ENCODE peak calls at places on chromosomes 6 and 20, in eight cellular contexts. Y is B cell; O is effector memory CD8-positive, alpha-beta T cell; L is posterior vena cava; B is LoVo; S is mucosa of descending colon; G is CD14-positive monocyte; M is GM13977. P is an unnamed sample.

GRCh38 chr6:157461000-157461915 is 80.3 kb downstream of the ZDHHC14 start:
- DNase-seq in Y (peak; percentile 44), O (peak; percentile 8), L (no peak), B (no peak), S (no peak), G (no peak), M (peak; percentile 76), P (peak; percentile 80)

GRCh38 chr6:29892696-29893095 is 49.6 kb upstream of the HLA-A start:
- DNase-seq in Y (no peak), O (no peak), L (no peak), B (no peak), S (no peak), G (no peak), M (no peak), P (no peak)

GRCh38 chr6:79733388-79733787 is 102.3 kb downstream of the SH3BGRL2 start:
- DNase-seq in Y (no peak), O (no peak), L (no peak), B (no peak), S (no peak), G (no peak), M (no peak), P (no peak)

GRCh38 chr6:157537518-157537917 is 156.5 kb downstream of the ZDHHC14 start:
- DNase-seq in Y (no peak), O (no peak), L (no peak), B (no peak), S (no peak), G (no peak), M (no peak), P (no peak)

GRCh38 chr20:10536531-10536930 is 101.4 kb downstream of the SLX4IP start:
- DNase-seq in Y (no peak), O (no peak), L (no peak), B (peak; percentile 37), S (no peak), G (no peak), M (no peak), P (no peak)

GRCh38 chr6:166365221-166365620 is 17.5 kb downstream of the MPC1 start:
- DNase-seq in Y (no peak), O (no peak), L (no peak), B (no peak), S (no peak), G (no peak), M (no peak), P (no peak)

GRCh38 chr20:32685541-32686529 is 12.1 kb upstream of the C20orf203 start:
- DNase-seq in Y (no peak), O (no peak), L (peak; percentile 89), B (no peak), S (no peak), G (peak; percentile 66), M (no peak), P (no peak)

GRCh38 chr6:169345198-169345597 is 91.6 kb upstream of the THBS2 start:
- DNase-seq in Y (no peak), O (no peak), L (no peak), B (no peak), S (no peak), G (no peak), M (no peak), P (no peak)

GRCh38 chr6:80545323-80545722 is 438.9 kb downstream of the BCKDHB start:
- DNase-seq in Y (no peak), O (no peak), L (no peak), B (no peak), S (no peak), G (no peak), M (no peak), P (no peak)

GRCh38 chr6:42766163-42766670 is 15.6 kb upstream of the BICRAL start:
- DNase-seq in Y (no peak), O (no peak), L (no peak), B (no peak), S (no peak), G (no peak), M (no peak), P (no peak)

GRCh38 chr6:143110996-143111395 is 50.3 kb downstream of the AIG1 start:
- DNase-seq in Y (no peak), O (no peak), L (no peak), B (no peak), S (no peak), G (no peak), M (no peak), P (no peak)

GRCh38 chr20:61975411-61975810 is 90.3 kb downstream of the TAF4 start:
- DNase-seq in Y (no peak), O (no peak), L (no peak), B (no peak), S (no peak), G (no peak), M (no peak), P (no peak)

GRCh38 chr6:90008908-90009501 is 114.7 kb downstream of the GJA10 start:
- DNase-seq in Y (no peak), O (no peak), L (no peak), B (no peak), S (no peak), G (no peak), M (no peak), P (no peak)

GRCh38 chr6:162973975-162974374 is 246.2 kb downstream of the PACRG start:
- DNase-seq in Y (no peak), O (no peak), L (no peak), B (no peak), S (no peak), G (no peak), M (no peak), P (no peak)

GRCh38 chr6:70124882-70125535 is 177.9 kb downstream of the COL9A1 start:
- DNase-seq in Y (no peak), O (no peak), L (no peak), B (no peak), S (no peak), G (no peak), M (no peak), P (no peak)

GRCh38 chr6:5663256-5663655 is 343.5 kb downstream of the NRN1 start:
- DNase-seq in Y (no peak), O (no peak), L (no peak), B (no peak), S (no peak), G (no peak), M (no peak), P (no peak)

GRCh38 chr20:44264287-44264686 is 17.2 kb downstream of the GDAP1L1 start:
- DNase-seq in Y (no peak), O (no peak), L (peak; percentile 42), B (no peak), S (no peak), G (no peak), M (no peak), P (no peak)

GRCh38 chr6:146915671-146916127 is 288.5 kb upstream of the STXBP5 start:
- DNase-seq in Y (no peak), O (no peak), L (no peak), B (peak; percentile 9), S (no peak), G (peak; percentile 45), M (no peak), P (no peak)

GRCh38 chr6:119052292-119052889 is 26.1 kb downstream of the FAM184A start:
- DNase-seq in Y (no peak), O (no peak), L (no peak), B (no peak), S (no peak), G (no peak), M (no peak), P (no peak)

GRCh38 chr6:15242937-15243614 is 2.8 kb upstream of the JARID2 start:
- DNase-seq in Y (no peak), O (no peak), L (no peak), B (no peak), S (no peak), G (no peak), M (no peak), P (no peak)

GRCh38 chr6:17167327-17167979 is 65.6 kb downstream of the STMND1 start:
- DNase-seq in Y (no peak), O (no peak), L (no peak), B (peak; percentile 26), S (no peak), G (no peak), M (no peak), P (no peak)